ENCODE peak calls at places on chromosomes 11 and 22, in four cellular contexts. R is thoracic aorta, P is tibial artery, X is heart right ventricle. D is an unnamed sample.

GRCh38 chr11:13962562-13963168 is at the start of gene SPON1:
- DNase-seq in R (no peak), P (no peak), X (no peak), D (peak)

GRCh38 chr11:24588075-24588474 is 91.2 kb downstream of the LUZP2 start:
- DNase-seq in P (no peak), R (no peak), X (no peak), D (no peak)

GRCh38 chr11:115362997-115363396 is 141.2 kb downstream of the CADM1 start:
- DNase-seq in X (peak), R (no peak), P (no peak), D (no peak)

GRCh38 chr22:41996826-41997225 is 1.8 kb upstream of the WBP2NL start:
- DNase-seq in R (no peak), X (no peak), P (no peak), D (no peak)

GRCh38 chr22:34851918-34852662 is 213.9 kb upstream of the ISX start:
- DNase-seq in X (no peak), R (no peak), P (no peak), D (peak)

GRCh38 chr11:121591405-121592033 is 138.8 kb upstream of the SORL1-AS1 start:
- DNase-seq in X (peak), P (peak), R (peak), D (peak)

GRCh38 chr11:77801477-77801876 is 19.0 kb downstream of the RSF1 start:
- DNase-seq in X (no peak), R (no peak), P (no peak), D (no peak)

GRCh38 chr11:6545917-6546605 is 49.0 kb downstream of the DNHD1 start:
- DNase-seq in P (no peak), R (no peak), X (peak), D (no peak)

GRCh38 chr22:43014062-43014875 is 680 bp downstream of the PACSIN2 start:
- DNase-seq in P (no peak), R (no peak), X (peak), D (peak)

GRCh38 chr11:75328426-75329277 is 22.8 kb downstream of the ARRB1 start:
- DNase-seq in R (no peak), X (peak), P (peak), D (peak)

GRCh38 chr11:66284526-66285078 is 4.3 kb downstream of the YIF1A start:
- DNase-seq in P (no peak), X (no peak), R (no peak), D (no peak)

GRCh38 chr11:117827521-117828511 is 3.3 kb upstream of the FXYD2 start:
- DNase-seq in X (peak), R (no peak), P (peak), D (peak)

GRCh38 chr11:10461276-10461790 is 6.3 kb downstream of the AMPD3 start:
- DNase-seq in X (no peak), P (no peak), R (no peak), D (no peak)

GRCh38 chr11:9796854-9797253 is 133.0 kb downstream of the SWAP70 start:
- DNase-seq in P (no peak), R (no peak), X (no peak), D (no peak)

GRCh38 chr11:14132312-14132711 is 169.8 kb downstream of the SPON1 start:
- DNase-seq in R (no peak), X (peak), P (no peak), D (no peak)

DNA sequence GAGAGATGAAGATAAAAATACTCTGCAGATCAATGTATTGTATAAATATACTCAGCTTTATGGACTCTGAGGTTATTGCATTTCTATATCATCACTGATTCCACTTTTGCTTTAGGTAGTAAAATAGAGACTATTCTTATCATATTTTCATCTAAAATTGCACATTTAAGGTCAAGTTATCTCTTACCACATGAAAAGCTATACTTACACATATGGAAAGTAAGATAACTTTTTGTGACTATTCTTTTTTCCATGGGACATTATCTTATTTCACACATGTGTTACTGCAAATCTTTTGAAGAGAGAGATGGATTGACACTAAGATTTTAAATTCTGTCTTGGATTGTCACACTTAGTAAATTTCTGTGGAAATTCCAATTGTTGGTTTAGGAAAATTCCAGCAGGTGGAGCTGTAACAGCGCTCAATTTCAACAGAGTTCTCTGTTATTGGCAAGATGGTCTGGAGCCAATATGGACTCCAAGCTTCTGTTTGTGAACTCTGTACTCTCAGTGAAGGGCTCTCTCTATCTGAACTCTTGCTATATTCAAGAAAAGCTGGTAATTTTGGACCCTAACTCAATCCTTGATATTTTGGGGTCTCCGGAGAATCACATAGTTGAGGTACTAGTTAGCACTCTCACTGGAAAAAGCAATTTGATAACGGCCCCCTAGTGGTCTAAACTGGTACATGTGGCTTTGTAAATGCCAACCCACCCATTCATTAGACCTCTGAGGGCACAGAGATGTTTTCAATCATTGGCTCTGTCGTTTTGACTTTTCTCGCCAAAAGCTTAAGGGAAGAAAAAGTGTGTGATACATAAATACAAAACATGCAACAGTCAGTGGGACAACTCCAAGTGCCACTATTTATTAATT is 429.7 kb downstream of the ETS1 start:
- DNase-seq in P (peak), R (no peak), X (peak), D (peak)
- TF ChIP-seq CTCF in P (peak), R (peak), X (peak), D (peak)

DNA sequence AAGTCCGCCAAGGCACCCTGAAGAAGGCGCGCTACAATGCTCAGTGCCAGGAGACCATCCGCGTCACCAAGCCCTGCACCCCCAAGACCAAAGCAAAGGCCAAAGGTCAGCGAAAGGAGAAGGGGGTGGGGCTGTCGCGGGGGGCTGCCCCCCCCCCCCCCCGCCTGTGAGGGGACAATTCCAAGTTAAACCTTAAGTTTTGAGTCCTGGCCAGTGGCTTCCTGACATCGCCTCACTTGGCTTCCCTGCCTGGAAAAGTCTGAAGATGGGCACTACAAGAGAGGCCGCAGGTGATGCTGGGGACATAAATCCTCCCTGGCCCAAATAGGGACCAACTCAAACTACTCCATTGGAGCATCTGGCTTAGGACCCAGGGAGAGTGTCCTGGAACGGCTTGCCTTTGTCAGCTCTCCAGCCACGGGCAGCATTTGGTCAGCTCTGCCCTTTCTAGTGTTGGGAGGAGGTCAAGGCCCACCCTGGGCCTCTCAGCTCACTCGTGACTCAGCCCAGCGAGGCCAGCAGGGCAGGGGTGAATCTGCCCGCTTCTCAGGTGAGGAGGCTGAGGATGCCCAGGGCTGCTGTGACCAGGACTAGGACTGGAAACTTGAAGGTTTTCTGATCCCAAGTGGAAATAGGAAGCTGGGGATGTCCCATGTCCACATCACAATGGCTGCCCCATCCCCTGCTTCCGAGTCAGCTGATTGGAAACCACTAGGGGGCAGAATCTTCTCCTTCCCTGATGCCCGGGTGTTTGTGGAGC is 1.4 kb downstream of the MDK start:
- DNase-seq in R (no peak), P (no peak), X (no peak), D (peak)
- TF ChIP-seq CTCF in R (peak), P (no peak), X (peak), D (peak)

GRCh38 chr22:31269892-31270574 is 22.3 kb downstream of the PIK3IP1 start:
- DNase-seq in P (no peak), R (no peak), X (no peak), D (no peak)
- TF ChIP-seq CTCF in P (no peak), R (no peak), X (no peak), D (no peak)

GRCh38 chr11:60761436-60762190 is 4.9 kb downstream of the MS4A15 start:
- DNase-seq in X (no peak), P (no peak), R (no peak), D (no peak)

GRCh38 chr11:60757231-60757800 is 649 bp downstream of the MS4A15 start:
- DNase-seq in X (no peak), R (no peak), P (no peak), D (no peak)

GRCh38 chr11:60754887-60755286 is 1.8 kb upstream of the MS4A15 start:
- DNase-seq in P (no peak), X (no peak), R (no peak), D (no peak)

GRCh38 chr11:60753309-60753708 is 3.4 kb upstream of the MS4A15 start:
- DNase-seq in X (no peak), R (no peak), P (peak), D (no peak)

GRCh38 chr11:60756307-60757032 is at the start of gene MS4A15:
- DNase-seq in P (no peak), X (no peak), R (no peak), D (no peak)
- TF ChIP-seq CTCF in P (no peak), X (no peak), R (no peak), D (peak)

GRCh38 chr11:62602141-62603071 is 741 bp upstream of the MTA2 start:
- DNase-seq in R (no peak), X (peak), P (peak), D (peak)
- TF ChIP-seq CTCF in R (no peak), X (no peak), P (peak), D (peak)

DNA sequence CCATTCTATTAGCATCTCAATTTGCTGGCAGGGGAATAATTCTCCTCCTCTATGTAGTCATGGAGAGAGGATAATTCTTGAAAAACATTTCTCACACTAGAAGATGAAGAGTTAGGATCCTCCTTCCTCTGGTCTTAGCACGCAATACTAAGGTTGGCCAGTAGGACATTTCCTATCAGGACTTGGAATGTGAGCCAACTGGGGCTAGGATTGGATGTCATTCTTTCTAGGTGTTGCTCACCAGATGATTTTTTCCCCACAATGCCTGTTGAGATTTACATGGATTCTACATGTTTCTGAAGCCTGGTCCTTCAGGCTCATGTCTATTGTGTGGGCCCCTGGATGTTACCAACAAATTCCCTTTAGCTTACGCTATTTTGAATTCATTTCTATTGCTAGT is 28.0 kb downstream of the SLN start:
- DNase-seq in X (no peak), R (no peak), P (no peak), D (no peak)
- TF ChIP-seq CTCF in X (no peak), R (peak), P (peak), D (peak)

GRCh38 chr11:107915229-107915628 is 13.0 kb upstream of the RAB39A start:
- DNase-seq in P (no peak), X (no peak), R (no peak), D (no peak)

GRCh38 chr11:107921997-107922396 is 6.3 kb upstream of the RAB39A start:
- DNase-seq in X (no peak), P (no peak), R (no peak), D (no peak)

DNA sequence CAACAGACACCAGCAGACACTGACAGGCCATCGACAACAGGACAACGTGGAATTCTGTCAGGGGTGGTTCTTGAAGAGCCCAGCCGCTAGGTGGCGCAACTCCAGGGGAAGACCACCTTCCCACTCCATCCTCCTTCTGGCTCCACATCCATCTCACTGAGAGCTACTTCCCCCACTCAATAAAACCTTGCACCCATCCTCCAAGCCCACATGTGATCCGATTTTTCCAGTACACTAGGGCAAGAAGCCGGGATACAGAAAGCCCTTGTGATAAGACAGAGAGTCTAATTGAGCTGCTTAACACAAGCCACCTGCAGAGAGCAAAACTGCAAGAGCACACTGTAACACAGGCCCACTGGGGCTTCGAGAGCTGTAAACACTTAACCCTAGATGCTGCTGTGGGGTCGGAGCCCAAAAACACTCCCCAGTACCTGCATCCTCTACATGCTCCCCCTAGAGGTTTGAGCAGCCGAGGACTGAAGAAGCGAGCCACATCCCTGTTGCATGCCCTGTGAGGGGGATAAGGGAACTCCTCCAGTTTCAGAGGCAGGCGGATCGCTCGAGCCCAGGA is 11.5 kb upstream of the RAB39A start:
- DNase-seq in X (no peak), R (no peak), P (no peak), D (peak)
- TF ChIP-seq CTCF in X (peak), R (no peak), P (no peak), D (peak)

D was measured in glutamatergic neuron.